ENCODE peak calls at places on chromosomes 5 and 9, in eight cellular contexts. W is Peyer's patch, B is Caco-2, P is AG09309, R is GM12878, L is esophagus squamous epithelium, C is BE2C, M is left lung. X is an unnamed sample.

GRCh38 chr9:114499528-114499927 is 5.7 kb downstream of the WHRN start:
- DNase-seq in C (no peak), M (peak), P (no peak), B (no peak), W (no peak), L (no peak), R (no peak), X (no peak)

GRCh38 chr5:118006229-118006628 is 982.1 kb downstream of the DTWD2 start:
- DNase-seq in W (no peak), L (no peak), P (no peak), M (no peak), R (no peak), B (no peak), C (no peak), X (no peak)

GRCh38 chr5:136518814-136519213 is 153.5 kb upstream of the TRPC7 start:
- DNase-seq in P (no peak), B (no peak), R (no peak), L (no peak), W (no peak), M (no peak), C (no peak), X (no peak)

GRCh38 chr9:133115604-133116345 is 5.3 kb downstream of the RALGDS start:
- DNase-seq in R (peak), B (no peak), C (peak), L (no peak), P (no peak), W (peak), M (peak), X (no peak)

GRCh38 chr5:154355141-154355611 is 90.6 kb upstream of the SAP30L start:
- DNase-seq in R (no peak), L (no peak), B (no peak), M (no peak), W (no peak), C (peak), P (no peak), X (no peak)

GRCh38 chr5:6819521-6819920 is 106.3 kb downstream of the TENT4A start:
- DNase-seq in C (no peak), M (no peak), P (no peak), R (no peak), W (no peak), L (no peak), B (no peak), X (no peak)

GRCh38 chr5:32833621-32834102 is 122.5 kb downstream of the NPR3 start:
- DNase-seq in B (no peak), W (no peak), P (no peak), M (no peak), R (no peak), L (no peak), C (no peak), X (no peak)

GRCh38 chr9:127566351-127567001 is 45.6 kb upstream of the STXBP1 start:
- DNase-seq in M (no peak), B (peak), W (peak), P (no peak), R (no peak), C (no peak), L (no peak), X (peak)

GRCh38 chr9:129145841-129146292 is 32.2 kb downstream of the IER5L start:
- DNase-seq in L (no peak), R (no peak), P (no peak), W (no peak), C (no peak), B (peak), M (no peak), X (no peak)

GRCh38 chr5:72282878-72283277 is 37.2 kb downstream of the MRPS27 start:
- DNase-seq in R (no peak), W (no peak), B (no peak), P (no peak), C (no peak), M (no peak), L (no peak), X (no peak)

GRCh38 chr5:6361101-6361500 is 17.2 kb downstream of the MED10 start:
- DNase-seq in R (no peak), B (no peak), C (no peak), L (no peak), M (no peak), P (no peak), W (no peak), X (no peak)

GRCh38 chr5:91038180-91038808 is 344.8 kb downstream of the ARRDC3 start:
- DNase-seq in W (no peak), M (no peak), L (no peak), P (no peak), B (no peak), C (no peak), R (no peak), X (no peak)

GRCh38 chr9:100011062-100011681 is 87.6 kb downstream of the ERP44 start:
- DNase-seq in L (no peak), R (peak), M (no peak), W (no peak), B (no peak), C (peak), P (peak), X (peak)

GRCh38 chr5:134845335-134845851 is 375 bp upstream of the C5orf24 start:
- DNase-seq in P (no peak), L (no peak), W (no peak), R (no peak), B (no peak), C (no peak), M (no peak), X (no peak)

GRCh38 chr5:636951-637350 is 24.8 kb downstream of the CEP72 start:
- DNase-seq in P (no peak), B (no peak), L (no peak), M (no peak), R (no peak), W (peak), C (no peak), X (no peak)

GRCh38 chr9:21502586-21502985 is 20.5 kb upstream of the IFNE start:
- DNase-seq in M (no peak), B (no peak), L (no peak), C (no peak), R (no peak), P (no peak), W (no peak), X (no peak)

GRCh38 chr5:110865400-110866094 is 126.7 kb downstream of the SLC25A46 start:
- DNase-seq in M (no peak), B (peak), L (no peak), W (no peak), C (peak), P (no peak), R (no peak), X (no peak)

GRCh38 chr5:149747141-149747832 is 17.2 kb downstream of the PPARGC1B start:
- DNase-seq in R (no peak), M (peak), B (peak), W (peak), P (no peak), L (no peak), C (no peak), X (peak)

GRCh38 chr5:123964916-123965315 is 452.9 kb downstream of the CSNK1G3 start:
- DNase-seq in R (no peak), B (no peak), M (no peak), C (no peak), P (no peak), L (no peak), W (no peak), X (no peak)

GRCh38 chr5:119878712-119879111 is 249.4 kb downstream of the FAM170A start:
- DNase-seq in M (no peak), W (no peak), R (no peak), B (no peak), L (no peak), P (no peak), C (no peak), X (no peak)

GRCh38 chr5:37825334-37825915 is 14.4 kb downstream of the GDNF start:
- DNase-seq in C (no peak), M (no peak), P (no peak), B (no peak), W (no peak), L (no peak), R (no peak), X (no peak)

GRCh38 chr5:14109041-14109747 is 33.9 kb upstream of the TRIO start:
- DNase-seq in C (no peak), W (no peak), B (no peak), L (no peak), P (peak), M (no peak), R (peak), X (peak)

GRCh38 chr9:89808801-89809200 is 204.0 kb downstream of the GADD45G start:
- DNase-seq in B (no peak), L (no peak), M (no peak), R (no peak), P (no peak), W (no peak), C (no peak), X (no peak)

GRCh38 chr5:78956901-78957300 is 28.2 kb downstream of the ARSB start:
- DNase-seq in P (no peak), C (no peak), W (no peak), M (no peak), R (no peak), L (no peak), B (no peak), X (no peak)

GRCh38 chr5:125587631-125588030 is 835.6 kb upstream of the GRAMD2B start:
- DNase-seq in M (no peak), R (no peak), P (no peak), W (no peak), B (no peak), L (no peak), C (no peak), X (no peak)

GRCh38 chr5:123681061-123681460 is 169.1 kb downstream of the CSNK1G3 start:
- DNase-seq in B (no peak), W (no peak), R (no peak), P (no peak), M (no peak), C (no peak), L (no peak), X (no peak)

GRCh38 chr9:130336885-130337284 is 71.3 kb downstream of the HMCN2 start:
- DNase-seq in W (no peak), L (no peak), P (no peak), B (no peak), R (no peak), M (peak), C (no peak), X (no peak)

GRCh38 chr9:133842721-133843227 is 104.6 kb upstream of the SARDH start:
- DNase-seq in B (no peak), M (peak), W (peak), L (no peak), R (no peak), C (no peak), P (no peak), X (no peak)

GRCh38 chr5:41686191-41686590 is 175.8 kb upstream of the PLCXD3 start:
- DNase-seq in W (no peak), M (no peak), C (no peak), R (no peak), L (no peak), B (no peak), P (no peak), X (no peak)

GRCh38 chr5:178361657-178362445 is 129.2 kb upstream of the PHYKPL start:
- DNase-seq in W (no peak), B (no peak), M (no peak), L (no peak), P (no peak), R (no peak), C (no peak), X (no peak)

GRCh38 chr9:111251453-111251837 is 78.6 kb downstream of the OR2K2 start:
- DNase-seq in M (no peak), L (no peak), W (no peak), C (no peak), R (no peak), B (no peak), P (no peak), X (no peak)

GRCh38 chr9:6944896-6945295 is 187.1 kb downstream of the KDM4C start:
- DNase-seq in L (no peak), W (no peak), C (no peak), M (no peak), B (no peak), R (no peak), P (no peak), X (no peak)

GRCh38 chr5:122195784-122196394 is 66.5 kb downstream of the ZNF474 start:
- DNase-seq in L (no peak), B (no peak), M (no peak), W (no peak), P (peak), C (peak), R (no peak), X (peak)

GRCh38 chr5:135715267-135716050 is 119.0 kb upstream of the SLC25A48 start:
- DNase-seq in L (no peak), R (no peak), W (no peak), C (no peak), B (no peak), M (no peak), P (no peak), X (peak)

GRCh38 chr5:160699301-160699700 is 152.7 kb downstream of the ATP10B start:
- DNase-seq in W (no peak), L (no peak), C (no peak), B (no peak), M (no peak), P (no peak), R (no peak), X (peak)

GRCh38 chr5:81755320-81755719 is 4.4 kb upstream of the SSBP2 start:
- DNase-seq in R (no peak), L (no peak), C (no peak), M (no peak), W (no peak), P (peak), B (peak), X (peak)

GRCh38 chr9:89523948-89524347 is 26.0 kb upstream of the SEMA4D start:
- DNase-seq in M (no peak), B (no peak), C (no peak), R (no peak), L (no peak), P (no peak), W (no peak), X (peak)

GRCh38 chr9:33081128-33081851 is 4.8 kb upstream of the SMU1 start:
- DNase-seq in R (peak), L (no peak), B (peak), W (no peak), M (no peak), C (peak), P (peak), X (peak)

GRCh38 chr9:34025062-34025461 is 23.6 kb downstream of the UBAP2 start:
- DNase-seq in M (no peak), C (no peak), L (no peak), B (no peak), R (no peak), W (no peak), P (no peak), X (no peak)

GRCh38 chr9:69674112-69674511 is 1.9 kb upstream of the APBA1 start:
- DNase-seq in R (no peak), M (no peak), C (no peak), P (no peak), L (no peak), B (no peak), W (no peak), X (no peak)

GRCh38 chr9:69672828-69673640 is 863 bp upstream of the APBA1 start:
- DNase-seq in L (no peak), B (peak), W (peak), P (peak), M (peak), R (peak), C (peak), X (peak)

GRCh38 chr9:69674741-69675438 is 2.7 kb upstream of the APBA1 start:
- DNase-seq in R (no peak), P (peak), M (no peak), C (no peak), B (no peak), L (no peak), W (no peak), X (no peak)

GRCh38 chr9:69671904-69672827 is at the start of gene APBA1:
- DNase-seq in P (no peak), W (peak), M (peak), L (no peak), R (no peak), B (no peak), C (peak), X (peak)

GRCh38 chr9:69671291-69671903 is 774 bp downstream of the APBA1 start:
- DNase-seq in L (no peak), W (no peak), R (no peak), P (no peak), M (no peak), C (no peak), B (no peak), X (peak)
- H3K4me3 ChIP-seq in L (peak), W (peak), R (no peak), P (peak), M (peak), C (peak), B (no peak), X (no peak)

GRCh38 chr5:181221105-181221791 is 1.8 kb upstream of the TRIM41 start:
- DNase-seq in B (no peak), P (no peak), L (no peak), R (peak), C (peak), M (no peak), W (no peak), X (peak)
- H3K4me3 ChIP-seq in B (peak), P (no peak), L (peak), R (peak), C (peak), M (no peak), W (no peak), X (no peak)

GRCh38 chr5:171392585-171393159 is 5.0 kb downstream of the NPM1 start:
- DNase-seq in L (no peak), R (no peak), C (no peak), P (no peak), M (no peak), W (no peak), B (no peak), X (no peak)
- H3K4me3 ChIP-seq in L (no peak), R (peak), C (no peak), P (no peak), M (no peak), W (no peak), B (no peak), X (no peak)

GRCh38 chr5:29777373-29777772 is 1416.1 kb upstream of the CDH6 start:
- DNase-seq in L (no peak), R (no peak), C (no peak), P (no peak), M (no peak), W (no peak), B (no peak), X (no peak)
- H3K4me3 ChIP-seq in L (no peak), R (no peak), C (no peak), P (no peak), M (no peak), W (no peak), B (no peak), X (no peak)

GRCh38 chr9:91495450-91495849 is 71.8 kb upstream of the NFIL3 start:
- DNase-seq in M (no peak), W (no peak), P (peak), L (no peak), C (no peak), R (no peak), B (no peak), X (no peak)
- H3K4me3 ChIP-seq in M (no peak), W (no peak), P (no peak), L (no peak), C (no peak), R (no peak), B (no peak), X (no peak)

GRCh38 chr5:68408345-68408871 is 192.9 kb downstream of the PIK3R1 start:
- DNase-seq in W (no peak), P (no peak), C (no peak), M (no peak), B (no peak), R (no peak), L (no peak), X (no peak)
- H3K4me3 ChIP-seq in W (no peak), P (no peak), C (no peak), M (no peak), B (no peak), R (no peak), L (no peak), X (no peak)

DNA sequence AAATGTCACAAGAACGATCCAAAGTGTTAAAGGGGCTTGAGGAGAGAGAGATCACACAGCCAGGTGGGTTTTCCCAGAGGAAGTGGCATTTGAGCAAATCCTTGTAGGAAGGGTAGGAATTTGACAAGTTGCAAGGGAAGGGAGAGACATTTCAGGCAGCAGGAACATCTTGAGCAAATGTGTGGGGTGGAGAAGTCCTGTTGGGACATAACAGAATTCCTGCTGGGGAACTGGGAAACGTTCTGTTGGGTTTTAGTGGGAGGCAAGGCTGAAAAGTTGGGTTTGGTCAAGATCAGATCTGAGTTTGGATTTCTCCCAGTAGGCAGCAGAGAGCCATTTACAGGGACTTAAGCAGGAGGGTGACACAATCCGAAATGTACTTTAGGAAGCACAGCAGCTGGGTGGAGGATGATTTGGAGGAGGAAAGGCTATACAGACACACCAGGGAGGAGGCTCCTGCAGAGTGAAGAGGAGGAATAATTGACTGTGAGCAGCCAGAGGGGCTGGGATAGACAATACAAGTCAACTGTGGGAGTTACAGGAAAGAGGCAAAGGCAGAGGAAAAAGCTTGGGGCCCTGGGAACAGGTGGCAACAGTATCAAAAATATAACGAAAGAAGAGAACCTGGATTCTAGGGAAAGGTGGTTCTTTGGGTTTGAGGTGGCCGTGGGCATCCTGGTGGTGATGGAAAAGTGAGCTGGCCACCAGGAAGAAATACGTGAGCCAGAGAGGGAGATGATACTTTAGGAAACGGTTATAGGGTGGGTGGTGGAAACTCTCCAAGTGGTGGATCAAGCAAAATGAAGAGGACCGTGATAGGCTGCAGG is 3.1 kb upstream of the ZSWIM6 start:
- DNase-seq in B (no peak), P (no peak), L (no peak), R (no peak), M (no peak), C (no peak), W (no peak), X (no peak)
- H3K4me3 ChIP-seq in B (no peak), P (no peak), L (peak), R (no peak), M (no peak), C (no peak), W (no peak), X (no peak)

DNA sequence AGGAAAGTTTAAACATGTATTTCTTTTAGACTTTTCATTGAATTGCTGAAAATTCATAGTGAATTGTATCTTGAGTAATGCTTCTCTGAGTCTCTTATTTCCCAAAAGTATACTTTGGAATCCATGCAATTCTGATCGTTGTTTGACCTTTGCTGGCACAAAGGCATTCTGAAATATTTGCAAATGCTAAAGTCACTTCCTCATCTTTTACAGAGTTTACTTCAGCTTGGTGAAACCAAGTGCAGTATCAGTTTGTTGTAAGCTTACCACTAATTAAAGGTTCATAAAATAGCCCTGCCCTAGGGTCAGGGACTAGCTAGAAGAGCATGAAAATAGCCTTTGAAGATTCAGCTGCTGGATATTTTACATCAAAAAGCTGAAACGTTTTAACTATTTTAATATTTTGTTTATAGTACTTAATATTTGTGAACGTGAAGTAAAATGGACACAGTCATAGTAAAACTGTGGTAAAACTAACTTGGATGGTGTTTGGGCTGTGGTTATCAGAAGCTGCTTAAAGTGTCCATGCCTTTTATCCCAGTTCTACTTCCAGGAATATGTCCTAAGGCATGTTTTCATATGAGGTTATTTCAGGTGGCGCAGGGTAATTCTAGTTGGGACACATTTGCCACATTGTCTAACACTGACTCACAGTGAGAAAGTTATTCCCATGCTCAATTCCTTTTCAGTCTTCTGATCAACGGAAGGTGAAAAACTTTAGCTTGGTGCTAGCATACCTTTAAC is 45.3 kb downstream of the SLC22A5 start:
- DNase-seq in B (no peak), P (no peak), C (no peak), L (no peak), M (no peak), W (no peak), R (no peak), X (peak)
- H3K4me3 ChIP-seq in B (no peak), P (no peak), C (no peak), L (peak), M (no peak), W (no peak), R (peak), X (no peak)

X was measured in small intestine.